ENCODE peak calls at places on chromosome 2, in five cellular contexts. One of them, this sample, is unnamed.

GRCh38 chr2:111941531-111941930 is 43.1 kb downstream of the MERTK start:
- DNase-seq in GM12865: no peak
- DNase-seq in cardiac fibroblast: no peak
- DNase-seq in psoas muscle: no peak
- DNase-seq in stomach: no peak
- DNase-seq in this sample: no peak

GRCh38 chr2:110662560-110662959 is 15.3 kb downstream of the BUB1 start:
- DNase-seq in psoas muscle: no peak
- DNase-seq in cardiac fibroblast: peak
- DNase-seq in stomach: no peak
- DNase-seq in GM12865: no peak
- DNase-seq in this sample: no peak

GRCh38 chr2:2787301-2787907 is 456.3 kb upstream of the MYT1L start:
- DNase-seq in cardiac fibroblast: no peak
- DNase-seq in psoas muscle: no peak
- DNase-seq in stomach: no peak
- DNase-seq in GM12865: no peak
- DNase-seq in this sample: no peak

GRCh38 chr2:40466926-40467325 is 15.0 kb upstream of the SLC8A1 start:
- DNase-seq in GM12865: no peak
- DNase-seq in stomach: no peak
- DNase-seq in cardiac fibroblast: no peak
- DNase-seq in psoas muscle: no peak
- DNase-seq in this sample: no peak

GRCh38 chr2:120477831-120478481 is 132.0 kb downstream of the INHBB start:
- DNase-seq in psoas muscle: no peak
- DNase-seq in cardiac fibroblast: no peak
- DNase-seq in stomach: no peak
- DNase-seq in GM12865: no peak
- DNase-seq in this sample: no peak

GRCh38 chr2:8647462-8647857 is 34.4 kb upstream of the ID2 start:
- DNase-seq in GM12865: no peak
- DNase-seq in stomach: no peak
- DNase-seq in cardiac fibroblast: no peak
- DNase-seq in psoas muscle: no peak
- DNase-seq in this sample: no peak

GRCh38 chr2:23622966-23623665 is 238.1 kb downstream of the KLHL29 start:
- DNase-seq in GM12865: no peak
- DNase-seq in stomach: no peak
- DNase-seq in cardiac fibroblast: no peak
- DNase-seq in psoas muscle: no peak
- DNase-seq in this sample: no peak

GRCh38 chr2:207434288-207434687 is 95.5 kb upstream of the CREB1 start:
- DNase-seq in cardiac fibroblast: no peak
- DNase-seq in psoas muscle: no peak
- DNase-seq in GM12865: no peak
- DNase-seq in stomach: no peak
- DNase-seq in this sample: no peak

GRCh38 chr2:3406501-3406900 is 27.0 kb downstream of the TRAPPC12 start:
- DNase-seq in stomach: no peak
- DNase-seq in cardiac fibroblast: no peak
- DNase-seq in psoas muscle: peak
- DNase-seq in GM12865: no peak
- DNase-seq in this sample: no peak

GRCh38 chr2:10549196-10549595 is 101.1 kb upstream of the ODC1 start:
- DNase-seq in stomach: no peak
- DNase-seq in psoas muscle: no peak
- DNase-seq in GM12865: no peak
- DNase-seq in cardiac fibroblast: no peak
- DNase-seq in this sample: no peak

GRCh38 chr2:54897420-54898310 is 152.6 kb downstream of the RTN4 start:
- DNase-seq in psoas muscle: no peak
- DNase-seq in stomach: no peak
- DNase-seq in GM12865: peak
- DNase-seq in cardiac fibroblast: no peak
- DNase-seq in this sample: no peak

GRCh38 chr2:234840336-234840735 is 111.5 kb upstream of the SH3BP4 start:
- DNase-seq in cardiac fibroblast: peak
- DNase-seq in stomach: no peak
- DNase-seq in psoas muscle: no peak
- DNase-seq in GM12865: no peak
- DNase-seq in this sample: no peak

GRCh38 chr2:241373449-241373848 is 17.4 kb downstream of the FARP2 start:
- DNase-seq in GM12865: no peak
- DNase-seq in psoas muscle: no peak
- DNase-seq in stomach: no peak
- DNase-seq in cardiac fibroblast: no peak
- DNase-seq in this sample: no peak

GRCh38 chr2:178574789-178575188 is 94.5 kb downstream of the PLEKHA3 start:
- DNase-seq in cardiac fibroblast: no peak
- DNase-seq in GM12865: no peak
- DNase-seq in stomach: no peak
- DNase-seq in psoas muscle: no peak
- DNase-seq in this sample: no peak

GRCh38 chr2:30611572-30611971 is 164.5 kb downstream of the LCLAT1 start:
- DNase-seq in cardiac fibroblast: peak
- DNase-seq in psoas muscle: no peak
- DNase-seq in stomach: no peak
- DNase-seq in GM12865: no peak
- DNase-seq in this sample: no peak

GRCh38 chr2:12498703-12499102 is 218.0 kb upstream of the TRIB2 start:
- DNase-seq in cardiac fibroblast: no peak
- DNase-seq in stomach: no peak
- DNase-seq in GM12865: no peak
- DNase-seq in psoas muscle: no peak
- DNase-seq in this sample: no peak

GRCh38 chr2:238305965-238306679 is 14.2 kb upstream of the TRAF3IP1 start:
- DNase-seq in stomach: no peak
- DNase-seq in GM12865: no peak
- DNase-seq in psoas muscle: no peak
- DNase-seq in cardiac fibroblast: no peak
- DNase-seq in this sample: no peak

GRCh38 chr2:238304116-238304515 is 15.7 kb upstream of the PER2 start:
- DNase-seq in GM12865: no peak
- DNase-seq in psoas muscle: no peak
- DNase-seq in stomach: no peak
- DNase-seq in cardiac fibroblast: no peak
- DNase-seq in this sample: no peak

GRCh38 chr2:238305092-238305862 is 15.0 kb upstream of the TRAF3IP1 start:
- DNase-seq in GM12865: no peak
- DNase-seq in stomach: no peak
- DNase-seq in psoas muscle: no peak
- DNase-seq in cardiac fibroblast: no peak
- DNase-seq in this sample: no peak

GRCh38 chr2:238306680-238306998 is 13.7 kb upstream of the TRAF3IP1 start:
- DNase-seq in GM12865: no peak
- DNase-seq in psoas muscle: no peak
- DNase-seq in cardiac fibroblast: no peak
- DNase-seq in stomach: no peak
- DNase-seq in this sample: no peak

DNA sequence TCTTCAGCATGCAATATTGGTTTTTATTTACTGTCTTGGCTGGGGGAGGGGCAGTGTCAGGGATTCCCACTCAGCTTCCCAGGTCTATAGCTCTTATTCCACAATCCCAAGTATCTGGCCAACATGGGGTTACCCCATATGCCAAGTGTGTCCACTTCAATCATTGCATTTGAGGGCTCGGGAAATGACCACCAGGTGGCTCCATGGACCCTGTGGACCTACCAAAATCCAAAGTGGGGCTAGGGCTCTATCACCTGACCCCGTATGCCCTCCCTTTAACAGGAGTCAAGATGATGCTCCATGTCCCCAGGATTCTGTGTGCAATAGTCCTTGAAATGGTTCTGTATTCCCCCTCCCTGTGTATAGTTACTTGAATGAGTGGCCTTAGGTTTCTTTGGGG is 12.1 kb upstream of the TRAF3IP1 start:
- DNase-seq in GM12865: no peak
- DNase-seq in psoas muscle: no peak
- DNase-seq in stomach: no peak
- DNase-seq in cardiac fibroblast: no peak
- DNase-seq in this sample: no peak
- TF ChIP-seq CTCF in GM12865: no peak
- TF ChIP-seq CTCF in psoas muscle: peak
- TF ChIP-seq CTCF in stomach: peak
- TF ChIP-seq CTCF in cardiac fibroblast: peak
- TF ChIP-seq CTCF in this sample: peak

GRCh38 chr2:43221660-43222471 is 4.5 kb downstream of the ZFP36L2 start:
- DNase-seq in stomach: peak
- DNase-seq in GM12865: peak
- DNase-seq in cardiac fibroblast: peak
- DNase-seq in psoas muscle: peak
- DNase-seq in this sample: no peak

GRCh38 chr2:43219383-43220228 is 6.8 kb downstream of the ZFP36L2 start:
- DNase-seq in GM12865: peak
- DNase-seq in cardiac fibroblast: peak
- DNase-seq in psoas muscle: peak
- DNase-seq in stomach: peak
- DNase-seq in this sample: peak

GRCh38 chr2:43222472-43223146 is 3.8 kb downstream of the ZFP36L2 start:
- DNase-seq in psoas muscle: no peak
- DNase-seq in cardiac fibroblast: peak
- DNase-seq in stomach: no peak
- DNase-seq in GM12865: no peak
- DNase-seq in this sample: no peak

GRCh38 chr2:43220229-43220981 is 6.0 kb downstream of the ZFP36L2 start:
- DNase-seq in cardiac fibroblast: no peak
- DNase-seq in psoas muscle: no peak
- DNase-seq in stomach: no peak
- DNase-seq in GM12865: no peak
- DNase-seq in this sample: no peak

GRCh38 chr2:43220982-43221659 is 5.3 kb downstream of the ZFP36L2 start:
- DNase-seq in stomach: peak
- DNase-seq in GM12865: peak
- DNase-seq in psoas muscle: peak
- DNase-seq in cardiac fibroblast: peak
- DNase-seq in this sample: no peak
- H3K4me3 ChIP-seq in stomach: peak
- H3K4me3 ChIP-seq in GM12865: peak
- H3K4me3 ChIP-seq in psoas muscle: peak
- H3K4me3 ChIP-seq in cardiac fibroblast: peak
- H3K4me3 ChIP-seq in this sample: peak

DNA sequence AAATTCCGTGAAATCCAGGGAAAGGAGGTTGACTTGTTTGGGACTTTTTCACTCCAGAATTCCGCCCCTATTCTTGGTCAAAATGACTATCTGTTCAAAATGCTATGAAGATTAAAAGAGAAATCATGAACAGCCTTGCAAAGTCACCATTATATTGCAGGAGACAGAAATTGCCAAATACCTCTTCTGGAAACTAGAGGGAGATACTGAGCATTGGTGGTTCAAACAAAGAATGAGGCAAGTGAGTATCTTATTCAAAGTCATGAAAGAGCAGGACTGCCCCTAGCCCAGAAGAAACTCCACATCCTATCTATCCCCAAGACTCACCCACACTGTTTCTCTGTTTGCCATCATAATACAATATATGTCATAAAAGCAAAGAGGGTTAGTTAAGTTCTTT is 862.3 kb upstream of the POU3F3 start:
- DNase-seq in stomach: no peak
- DNase-seq in psoas muscle: no peak
- DNase-seq in cardiac fibroblast: no peak
- DNase-seq in GM12865: peak
- DNase-seq in this sample: no peak
- TF ChIP-seq CTCF in stomach: no peak
- TF ChIP-seq CTCF in psoas muscle: no peak
- TF ChIP-seq CTCF in cardiac fibroblast: no peak
- TF ChIP-seq CTCF in GM12865: peak
- TF ChIP-seq CTCF in this sample: peak

GRCh38 chr2:218369374-218369773 is 12.7 kb upstream of the SLC11A1 start:
- DNase-seq in GM12865: no peak
- DNase-seq in psoas muscle: no peak
- DNase-seq in cardiac fibroblast: no peak
- DNase-seq in stomach: no peak
- DNase-seq in this sample: no peak
- H3K4me3 ChIP-seq in GM12865: no peak
- H3K4me3 ChIP-seq in psoas muscle: no peak
- H3K4me3 ChIP-seq in cardiac fibroblast: no peak
- H3K4me3 ChIP-seq in stomach: no peak
- H3K4me3 ChIP-seq in this sample: no peak

GRCh38 chr2:18889565-18890332 is 300.4 kb upstream of the NT5C1B start:
- DNase-seq in stomach: no peak
- DNase-seq in GM12865: no peak
- DNase-seq in cardiac fibroblast: no peak
- DNase-seq in psoas muscle: no peak
- DNase-seq in this sample: no peak

GRCh38 chr2:18885457-18885856 is 296.1 kb upstream of the NT5C1B start:
- DNase-seq in cardiac fibroblast: no peak
- DNase-seq in psoas muscle: no peak
- DNase-seq in stomach: no peak
- DNase-seq in GM12865: no peak
- DNase-seq in this sample: no peak

DNA sequence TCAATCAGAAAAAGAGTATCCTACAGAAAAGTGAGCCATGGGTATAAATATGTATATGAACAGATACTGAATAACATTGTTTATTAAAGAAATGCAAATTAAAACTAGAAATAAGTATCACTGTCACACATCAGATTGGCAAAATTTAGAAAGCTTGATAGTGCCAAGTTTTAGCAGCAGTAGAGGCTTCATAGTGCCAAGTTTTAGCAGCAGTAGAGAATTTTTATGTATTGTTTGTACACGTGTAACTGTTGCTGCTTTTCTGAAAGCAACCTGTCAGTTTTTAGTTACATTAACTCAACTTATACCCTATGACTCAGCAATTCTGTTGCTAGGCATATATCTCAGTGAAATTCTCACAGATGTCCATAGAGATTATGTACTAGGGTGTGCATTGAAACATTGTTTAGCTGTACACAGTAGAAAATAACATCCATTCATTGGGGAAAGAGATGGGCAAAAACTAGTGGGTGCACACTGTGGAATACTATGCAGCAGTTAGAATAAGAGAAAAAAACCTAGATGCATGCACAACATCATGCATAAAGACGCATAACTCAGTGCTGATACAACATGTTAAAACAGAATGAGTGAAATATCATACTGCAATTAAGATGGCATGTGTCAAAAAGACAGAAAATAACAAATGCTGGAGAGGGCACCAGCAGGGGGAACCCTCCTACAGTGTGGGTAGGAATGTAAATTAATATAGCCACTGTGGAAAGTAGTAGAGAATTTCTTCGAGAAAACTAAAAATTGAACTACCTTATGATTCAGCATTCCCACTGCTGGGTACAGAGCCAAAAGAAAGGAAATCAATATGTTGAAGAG is 294.5 kb upstream of the NT5C1B start:
- DNase-seq in GM12865: peak
- DNase-seq in cardiac fibroblast: peak
- DNase-seq in stomach: no peak
- DNase-seq in psoas muscle: no peak
- DNase-seq in this sample: no peak
- TF ChIP-seq CTCF in GM12865: peak
- TF ChIP-seq CTCF in cardiac fibroblast: peak
- TF ChIP-seq CTCF in stomach: no peak
- TF ChIP-seq CTCF in psoas muscle: no peak
- TF ChIP-seq CTCF in this sample: peak

GRCh38 chr2:98896416-98896815 is 39.6 kb downstream of the CRACDL start:
- DNase-seq in GM12865: no peak
- DNase-seq in stomach: no peak
- DNase-seq in cardiac fibroblast: no peak
- DNase-seq in psoas muscle: no peak
- DNase-seq in this sample: no peak
- H3K4me3 ChIP-seq in GM12865: no peak
- H3K4me3 ChIP-seq in stomach: no peak
- H3K4me3 ChIP-seq in cardiac fibroblast: no peak
- H3K4me3 ChIP-seq in psoas muscle: no peak
- H3K4me3 ChIP-seq in this sample: no peak

GRCh38 chr2:108074150-108074549 is 87.8 kb downstream of the SLC5A7 start:
- DNase-seq in GM12865: no peak
- DNase-seq in psoas muscle: no peak
- DNase-seq in cardiac fibroblast: no peak
- DNase-seq in stomach: no peak
- DNase-seq in this sample: no peak
- TF ChIP-seq CTCF in GM12865: no peak
- TF ChIP-seq CTCF in psoas muscle: no peak
- TF ChIP-seq CTCF in cardiac fibroblast: no peak
- TF ChIP-seq CTCF in stomach: no peak
- TF ChIP-seq CTCF in this sample: no peak

This sample was measured in GM12864.